ENCODE peak calls at places on chromosomes 6 and 20, in ten cellular contexts. U is H9; N is tibial artery; A is astrocyte; J is left ventricle myocardium inferior; P is CD8-positive, alpha-beta T cell; M is PC-9; F is neural progenitor cell; S is psoas muscle; D is breast epithelium. V is an unnamed sample. For H3K4me1, the result is how much of the 10 kb centered on the place peaks cover.

GRCh38 chr6:147126618-147127022 is 77.6 kb upstream of the STXBP5 start:
- DNase-seq in J (no peak), M (no peak), S (no peak), D (no peak), N (no peak), P (no peak), U (no peak), A (no peak), F (peak), V (no peak)

GRCh38 chr20:9220874-9221547 is 152.1 kb downstream of the PLCB4 start:
- DNase-seq in A (peak), S (no peak), M (no peak), F (peak), P (no peak), J (no peak), D (no peak), U (no peak), N (no peak), V (no peak)

GRCh38 chr20:47455133-47456040 is 46.3 kb upstream of the NCOA3 start:
- DNase-seq in A (no peak), J (no peak), S (no peak), P (no peak), N (no peak), F (no peak), M (no peak), U (no peak), D (no peak), V (no peak)

GRCh38 chr20:3473944-3474343 is 3.1 kb downstream of the ATRN start:
- DNase-seq in J (no peak), P (no peak), M (no peak), F (no peak), A (no peak), D (no peak), N (no peak), S (no peak), U (no peak), V (no peak)

GRCh38 chr6:158002249-158002950 is 20.7 kb downstream of the SYNJ2 start:
- DNase-seq in N (no peak), M (peak), J (peak), A (no peak), D (peak), F (no peak), P (no peak), S (no peak), U (no peak), V (no peak)

GRCh38 chr6:16911088-16911487 is 149.8 kb upstream of the ATXN1 start:
- DNase-seq in J (no peak), P (no peak), A (no peak), M (no peak), U (no peak), S (no peak), N (no peak), D (no peak), F (no peak), V (no peak)

GRCh38 chr6:118724211-118724610 is 72.8 kb upstream of the CEP85L start:
- DNase-seq in F (no peak), N (no peak), A (peak), J (no peak), U (no peak), M (no peak), P (no peak), D (no peak), S (no peak), V (no peak)

GRCh38 chr6:158475344-158476302 is 84.3 kb upstream of the TMEM181 start:
- DNase-seq in P (no peak), U (no peak), J (no peak), N (no peak), M (no peak), S (no peak), F (peak), A (peak), D (no peak), V (peak)

GRCh38 chr6:12233693-12234551 is 56.2 kb upstream of the EDN1 start:
- DNase-seq in S (no peak), P (peak), U (peak), J (no peak), M (peak), F (peak), A (peak), N (no peak), D (peak), V (no peak)

GRCh38 chr6:75424610-75425548 is 68.7 kb downstream of the FILIP1 start:
- DNase-seq in M (peak), S (no peak), N (no peak), U (no peak), F (no peak), A (peak), D (no peak), P (no peak), J (no peak), V (no peak)

GRCh38 chr6:19759117-19759880 is 77.9 kb upstream of the ID4 start:
- DNase-seq in N (no peak), A (peak), F (no peak), D (no peak), U (no peak), S (no peak), P (no peak), M (peak), J (no peak), V (no peak)

GRCh38 chr20:51860015-51860882 is 57.9 kb upstream of the SALL4 start:
- DNase-seq in P (no peak), M (no peak), U (no peak), N (no peak), A (peak), F (no peak), D (no peak), J (no peak), S (no peak), V (no peak)

GRCh38 chr20:52001999-52002666 is 189.4 kb downstream of the ZFP64 start:
- DNase-seq in N (no peak), A (no peak), F (no peak), P (no peak), U (no peak), D (no peak), J (no peak), S (no peak), M (no peak), V (no peak)

GRCh38 chr6:110554966-110555460 is 78.6 kb upstream of the SLC22A16 start:
- DNase-seq in A (no peak), P (no peak), M (no peak), S (no peak), D (peak), N (no peak), U (no peak), F (no peak), J (no peak), V (no peak)

GRCh38 chr6:113343940-113344339 is 513.2 kb upstream of the MARCKS start:
- DNase-seq in N (no peak), S (no peak), P (no peak), J (no peak), M (no peak), A (no peak), D (no peak), U (no peak), F (no peak), V (no peak)

GRCh38 chr6:68211242-68211795 is 423.8 kb upstream of the ADGRB3 start:
- DNase-seq in J (no peak), A (no peak), N (no peak), P (no peak), D (no peak), M (no peak), S (no peak), U (no peak), F (no peak), V (no peak)

GRCh38 chr6:22251331-22251730 is 45.5 kb downstream of the PRL start:
- DNase-seq in S (no peak), U (no peak), N (no peak), P (no peak), F (no peak), M (no peak), J (no peak), D (no peak), A (peak), V (no peak)

GRCh38 chr6:36075656-36076055 is 48.0 kb downstream of the MAPK14 start:
- DNase-seq in U (no peak), N (no peak), P (peak), M (no peak), S (no peak), J (no peak), A (no peak), F (no peak), D (no peak), V (no peak)

GRCh38 chr6:152368761-152369624 is 268.2 kb downstream of the SYNE1 start:
- DNase-seq in A (no peak), J (peak), D (no peak), S (peak), M (no peak), U (no peak), P (no peak), N (no peak), F (peak), V (peak)

GRCh38 chr6:91569071-91569470 is 982.2 kb upstream of the MAP3K7 start:
- DNase-seq in A (peak), D (no peak), N (no peak), M (no peak), P (no peak), U (no peak), S (no peak), F (no peak), J (no peak), V (no peak)

GRCh38 chr6:141451508-141452353 is 681.0 kb upstream of the GJE1 start:
- DNase-seq in J (no peak), D (no peak), M (peak), F (peak), P (no peak), S (no peak), U (no peak), A (peak), N (no peak), V (no peak)

GRCh38 chr20:1005452-1006027 is 3.4 kb upstream of the RSPO4 start:
- DNase-seq in N (no peak), U (peak), P (no peak), J (no peak), D (no peak), A (peak), F (peak), M (peak), S (no peak), V (no peak)

GRCh38 chr20:24910461-24910860 is 38.6 kb upstream of the CST7 start:
- DNase-seq in F (no peak), S (no peak), J (no peak), P (no peak), N (no peak), D (no peak), A (no peak), U (no peak), M (no peak), V (no peak)

GRCh38 chr20:61683721-61684120 is 382.0 kb downstream of the TAF4 start:
- DNase-seq in F (no peak), U (no peak), N (no peak), S (no peak), D (peak), A (no peak), J (no peak), P (no peak), M (no peak), V (no peak)

GRCh38 chr20:57250607-57251343 is 15.7 kb downstream of the BMP7 start:
- DNase-seq in P (no peak), S (no peak), A (no peak), N (no peak), D (no peak), J (no peak), M (no peak), F (no peak), U (no peak), V (no peak)

GRCh38 chr20:5463007-5463686 is 146.4 kb upstream of the PROKR2 start:
- DNase-seq in A (no peak), M (no peak), N (no peak), P (no peak), J (no peak), F (no peak), U (no peak), D (no peak), S (no peak), V (no peak)

DNA sequence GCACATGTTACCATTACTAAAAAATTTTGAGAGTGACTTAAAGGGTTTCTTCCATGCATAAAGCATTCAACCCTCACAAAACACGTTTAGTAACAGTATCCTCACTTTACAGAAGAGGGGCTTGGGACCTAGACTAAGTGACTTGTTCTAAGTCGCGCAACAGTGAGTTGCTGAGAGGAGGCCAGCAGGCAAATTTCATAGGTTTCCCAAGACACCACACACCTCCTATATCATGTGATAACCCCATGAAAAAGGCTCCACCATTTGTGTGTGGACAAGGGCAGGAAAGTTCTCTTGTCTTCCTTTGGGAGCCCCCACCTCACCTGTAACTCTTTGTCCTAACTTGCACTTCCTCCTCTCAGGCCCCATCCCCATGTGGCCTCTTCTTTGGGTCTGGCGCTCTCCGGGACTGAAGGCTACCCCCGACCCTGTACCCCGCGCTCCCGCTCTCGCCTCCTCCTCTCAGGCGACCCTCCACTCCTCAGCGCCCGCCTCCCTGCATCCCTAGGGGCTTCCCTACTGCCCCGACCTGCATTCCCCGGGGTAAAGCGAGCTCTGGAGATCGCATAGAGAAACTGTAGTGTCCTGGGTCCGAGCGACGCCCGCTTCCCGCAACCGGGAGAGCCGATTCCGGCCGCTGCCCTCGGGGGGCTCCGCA is 397 bp downstream of the PSMB8 start:
- DNase-seq in F (no peak), P (no peak), A (no peak), M (no peak), U (peak), D (no peak), J (no peak), S (peak), N (no peak), V (no peak)
- H3K4me1 ChIP-seq in F (under half), P (half or more), A (under half), M (under half), U (under half), D (under half), J (half or more), S (under half), N (under half), V (under half)

DNA sequence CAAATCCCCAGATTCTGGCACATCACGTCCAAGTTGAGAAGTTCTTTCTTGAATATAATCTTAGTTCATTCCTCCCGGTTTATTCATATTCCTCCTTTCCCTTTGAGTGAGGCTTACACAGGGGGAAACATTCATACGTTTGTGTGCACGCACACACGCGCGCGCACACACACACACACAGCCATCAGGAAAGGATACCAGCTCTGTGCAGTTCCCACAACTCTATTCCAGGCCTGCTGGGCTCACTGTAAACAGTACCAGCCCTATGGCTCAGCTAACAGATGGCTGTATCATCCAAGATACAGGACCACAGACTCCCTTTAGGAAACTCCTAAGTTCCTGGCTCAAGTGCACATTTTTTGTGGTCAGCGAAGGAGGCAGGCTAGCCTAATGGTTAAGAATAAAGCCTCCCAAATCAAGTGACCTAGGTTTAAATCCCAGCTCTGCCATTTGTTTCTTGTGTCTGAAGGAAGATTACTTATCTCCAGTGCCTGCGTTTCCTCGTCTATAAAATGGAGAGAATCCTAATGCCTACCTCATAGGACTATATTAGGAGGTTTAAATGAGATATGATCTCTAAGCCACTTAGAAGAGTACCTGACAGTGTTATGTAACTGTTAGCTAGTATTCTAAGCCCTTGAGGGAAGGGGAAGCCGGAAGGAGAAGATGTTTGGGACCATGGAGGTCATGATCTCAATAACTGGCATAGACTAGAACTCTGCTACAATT is 3.7 kb upstream of the TAF8 start:
- DNase-seq in N (peak), D (no peak), S (no peak), J (no peak), M (no peak), F (no peak), P (no peak), U (no peak), A (peak), V (no peak)
- H3K4me1 ChIP-seq in N (under half), D (under half), S (under half), J (half or more), M (half or more), F (under half), P (half or more), U (under half), A (under half), V (under half)

DNA sequence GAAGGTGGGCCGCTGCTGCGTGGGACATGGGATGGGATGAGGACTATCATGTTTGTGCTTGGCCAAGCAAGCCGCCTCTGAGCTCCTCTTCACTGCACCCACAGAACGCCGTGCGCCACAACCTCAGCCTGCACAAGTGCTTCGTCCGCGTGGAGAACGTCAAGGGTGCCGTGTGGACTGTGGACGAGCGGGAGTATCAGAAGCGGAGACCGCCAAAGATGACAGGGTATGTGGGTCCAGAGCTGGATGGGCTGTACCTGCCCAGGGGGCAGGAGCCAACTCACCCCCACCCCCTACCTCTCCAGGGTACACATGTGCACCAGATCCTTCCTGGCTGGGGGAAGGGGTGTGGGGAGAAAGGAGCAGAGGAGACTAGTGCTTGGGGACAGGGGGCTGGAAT is 43.5 kb upstream of the MDFI start:
- DNase-seq in M (no peak), S (no peak), A (no peak), D (no peak), P (no peak), F (no peak), U (no peak), J (no peak), N (no peak), V (no peak)
- H3K4me1 ChIP-seq in M (under half), S (under half), A (under half), D (under half), P (under half), F (under half), U (under half), J (under half), N (under half), V (under half)

GRCh38 chr6:3765415-3765814 is 13.9 kb upstream of the PXDC1 start:
- DNase-seq in D (no peak), A (no peak), U (no peak), N (no peak), S (no peak), J (no peak), F (no peak), P (no peak), M (no peak), V (no peak)
- H3K4me1 ChIP-seq in D (under half), A (under half), U (under half), N (under half), S (under half), J (under half), F (under half), P (under half), M (under half), V (under half)

V was measured in uterus.